ENCODE peak calls at places on chromosomes 3 and 15, in four cellular contexts. One of them, this sample, is unnamed.

GRCh38 chr3:184549793-184550585 is 11.6 kb upstream of the EPHB3 start:
- DNase-seq in GM12878: no peak
- DNase-seq in WTC11: no peak
- DNase-seq in HepG2: no peak
- DNase-seq in this sample: no peak

GRCh38 chr3:51502562-51502910 is 2.7 kb upstream of the DCAF1 start:
- DNase-seq in WTC11: peak
- DNase-seq in HepG2: no peak
- DNase-seq in GM12878: no peak
- DNase-seq in this sample: no peak

GRCh38 chr3:134463676-134464611 is 21.8 kb downstream of the ANAPC13 start:
- DNase-seq in HepG2: no peak
- DNase-seq in GM12878: no peak
- DNase-seq in WTC11: peak
- DNase-seq in this sample: no peak

GRCh38 chr3:146625117-146625775 is 20.1 kb upstream of the PLSCR5 start:
- DNase-seq in GM12878: no peak
- DNase-seq in WTC11: no peak
- DNase-seq in HepG2: no peak
- DNase-seq in this sample: no peak

GRCh38 chr3:145518639-145519038 is 642.3 kb downstream of the PLOD2 start:
- DNase-seq in HepG2: peak
- DNase-seq in GM12878: no peak
- DNase-seq in WTC11: no peak
- DNase-seq in this sample: no peak

GRCh38 chr15:78148392-78149067 is 632 bp upstream of the IDH3A start:
- DNase-seq in HepG2: no peak
- DNase-seq in WTC11: no peak
- DNase-seq in GM12878: no peak
- DNase-seq in this sample: no peak

GRCh38 chr15:74269362-74270035 is 33.4 kb downstream of the CCDC33 start:
- DNase-seq in HepG2: no peak
- DNase-seq in GM12878: no peak
- DNase-seq in WTC11: no peak
- DNase-seq in this sample: no peak

GRCh38 chr3:124053871-124054270 is 61.9 kb upstream of the ROPN1 start:
- DNase-seq in GM12878: no peak
- DNase-seq in HepG2: no peak
- DNase-seq in WTC11: no peak
- DNase-seq in this sample: no peak

GRCh38 chr3:183371672-183371968 is 56.8 kb downstream of the MCF2L2 start:
- DNase-seq in HepG2: no peak
- DNase-seq in GM12878: no peak
- DNase-seq in WTC11: no peak
- DNase-seq in this sample: no peak

GRCh38 chr3:21894459-21895083 is 143.6 kb upstream of the ZNF385D start:
- DNase-seq in WTC11: no peak
- DNase-seq in HepG2: no peak
- DNase-seq in GM12878: no peak
- DNase-seq in this sample: no peak

GRCh38 chr15:98794211-98794610 is 145.9 kb downstream of the IGF1R start:
- DNase-seq in HepG2: no peak
- DNase-seq in WTC11: no peak
- DNase-seq in GM12878: no peak
- DNase-seq in this sample: no peak

GRCh38 chr15:80727196-80727595 is 32.1 kb downstream of the ABHD17C start:
- DNase-seq in HepG2: peak
- DNase-seq in GM12878: no peak
- DNase-seq in WTC11: no peak
- DNase-seq in this sample: no peak

GRCh38 chr3:194396897-194397756 is 1.9 kb downstream of the GP5 start:
- DNase-seq in GM12878: no peak
- DNase-seq in WTC11: peak
- DNase-seq in HepG2: no peak
- DNase-seq in this sample: no peak

DNA sequence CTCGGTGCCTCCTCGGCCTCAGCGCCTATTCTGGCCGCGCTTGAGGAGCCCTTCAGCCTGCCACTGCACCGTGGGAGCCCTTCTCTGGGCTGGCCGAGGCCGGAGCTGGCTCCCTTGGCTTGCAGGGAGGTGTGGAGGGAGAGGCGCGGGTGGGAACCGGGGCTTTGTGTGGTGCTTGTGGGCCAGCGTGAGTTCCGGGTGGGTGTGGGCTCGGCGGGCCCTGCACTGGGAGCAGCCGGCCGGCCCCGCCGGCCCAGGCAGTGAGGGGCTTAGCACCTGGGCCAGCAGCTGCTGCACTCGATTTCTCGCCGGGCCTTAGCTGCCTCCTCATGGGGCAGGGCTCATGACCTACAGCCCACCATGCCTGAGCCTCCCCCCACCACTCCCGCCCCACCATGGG is 26.6 kb upstream of the TRIM42 start:
- DNase-seq in GM12878: no peak
- DNase-seq in WTC11: no peak
- DNase-seq in HepG2: no peak
- DNase-seq in this sample: no peak
- TF ChIP-seq NR2C2 in GM12878: no peak
- TF ChIP-seq NR2C2 in WTC11: no peak
- TF ChIP-seq NR2C2 in HepG2: no peak
- TF ChIP-seq NR2C2 in this sample: no peak

DNA sequence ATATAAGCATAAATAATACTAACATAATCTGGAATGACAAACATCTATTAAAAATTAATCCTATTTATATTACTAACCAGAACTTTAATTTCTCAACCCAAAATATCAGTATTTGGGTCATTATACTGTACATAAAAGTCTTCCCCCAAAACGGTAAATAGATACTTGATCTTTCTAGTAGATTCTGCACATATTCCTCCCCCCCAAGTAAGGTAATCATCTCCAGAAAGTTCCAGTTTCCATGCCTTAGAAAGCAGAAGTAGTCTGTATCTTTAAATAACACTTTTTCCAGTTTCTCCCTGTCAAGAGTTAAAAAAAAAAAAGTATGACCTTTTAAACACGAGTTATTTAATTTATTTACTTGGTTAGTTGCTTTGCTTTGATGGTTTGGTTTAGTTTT is 150.7 kb upstream of the MB21D2 start:
- DNase-seq in HepG2: no peak
- DNase-seq in GM12878: no peak
- DNase-seq in WTC11: no peak
- DNase-seq in this sample: no peak
- TF ChIP-seq NR2C2 in HepG2: no peak
- TF ChIP-seq NR2C2 in GM12878: no peak
- TF ChIP-seq NR2C2 in WTC11: no peak
- TF ChIP-seq NR2C2 in this sample: no peak

GRCh38 chr3:177722386-177722785 is 525.1 kb upstream of the TBL1XR1 start:
- DNase-seq in WTC11: no peak
- DNase-seq in GM12878: no peak
- DNase-seq in HepG2: no peak
- DNase-seq in this sample: no peak

GRCh38 chr3:177725165-177725564 is 527.9 kb upstream of the TBL1XR1 start:
- DNase-seq in GM12878: no peak
- DNase-seq in HepG2: no peak
- DNase-seq in WTC11: no peak
- DNase-seq in this sample: no peak

GRCh38 chr3:177726807-177727206 is 529.5 kb upstream of the TBL1XR1 start:
- DNase-seq in GM12878: no peak
- DNase-seq in WTC11: no peak
- DNase-seq in HepG2: no peak
- DNase-seq in this sample: no peak

GRCh38 chr3:177721864-177722370 is 524.6 kb upstream of the TBL1XR1 start:
- DNase-seq in HepG2: no peak
- DNase-seq in WTC11: no peak
- DNase-seq in GM12878: no peak
- DNase-seq in this sample: no peak

GRCh38 chr3:177724020-177724638 is 526.8 kb upstream of the TBL1XR1 start:
- DNase-seq in HepG2: no peak
- DNase-seq in GM12878: no peak
- DNase-seq in WTC11: no peak
- DNase-seq in this sample: no peak
- TF ChIP-seq NR2C2 in HepG2: no peak
- TF ChIP-seq NR2C2 in GM12878: no peak
- TF ChIP-seq NR2C2 in WTC11: no peak
- TF ChIP-seq NR2C2 in this sample: no peak

GRCh38 chr3:46435327-46435726 is 28.3 kb downstream of the CCRL2 start:
- DNase-seq in GM12878: no peak
- DNase-seq in HepG2: no peak
- DNase-seq in WTC11: no peak
- DNase-seq in this sample: no peak

GRCh38 chr3:46442591-46443530 is 21.8 kb downstream of the LTF start:
- DNase-seq in GM12878: no peak
- DNase-seq in WTC11: no peak
- DNase-seq in HepG2: peak
- DNase-seq in this sample: no peak

GRCh38 chr3:46438831-46439230 is 25.9 kb downstream of the LTF start:
- DNase-seq in HepG2: no peak
- DNase-seq in WTC11: no peak
- DNase-seq in GM12878: no peak
- DNase-seq in this sample: no peak

DNA sequence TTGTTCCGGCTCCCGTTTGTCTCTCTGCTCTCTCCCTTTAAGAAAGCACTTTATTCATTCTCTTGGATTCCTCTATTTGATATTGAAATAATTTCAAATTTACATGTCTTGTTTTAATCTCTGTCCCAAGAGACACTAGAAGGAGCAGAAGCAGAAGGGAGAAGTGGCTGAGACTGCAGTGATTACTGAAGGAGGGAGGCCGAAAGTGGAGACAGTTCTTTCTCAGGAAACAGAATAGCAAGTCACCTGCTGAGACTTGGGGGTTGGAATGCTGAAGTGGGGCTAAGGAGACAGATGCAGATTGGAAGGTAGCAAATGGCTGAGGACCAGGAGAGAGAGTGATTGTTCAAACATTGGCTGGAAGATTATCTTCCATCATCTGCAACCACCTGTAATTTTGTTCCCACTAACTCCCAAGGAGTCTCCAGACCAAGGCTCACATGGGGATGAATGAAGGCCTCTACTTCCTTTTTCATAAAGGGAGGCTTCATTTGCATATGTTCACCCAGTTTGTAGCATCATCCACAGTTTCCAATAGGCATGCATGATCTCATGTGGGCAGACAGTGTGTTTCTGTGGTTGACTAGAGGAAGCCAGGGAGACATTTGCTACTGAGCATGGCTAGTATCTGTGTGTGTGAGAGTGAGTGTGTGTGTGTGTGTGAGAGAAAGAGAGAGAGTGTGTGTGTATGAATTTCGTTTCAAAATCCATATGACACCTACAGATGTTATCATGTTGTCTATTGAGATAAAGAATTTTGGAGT is 24.0 kb downstream of the LTF start:
- DNase-seq in HepG2: no peak
- DNase-seq in WTC11: no peak
- DNase-seq in GM12878: peak
- DNase-seq in this sample: no peak
- TF ChIP-seq NR2C2 in HepG2: no peak
- TF ChIP-seq NR2C2 in WTC11: no peak
- TF ChIP-seq NR2C2 in GM12878: no peak
- TF ChIP-seq NR2C2 in this sample: no peak

GRCh38 chr15:57548835-57549234 is 42.9 kb upstream of the MYZAP start:
- DNase-seq in WTC11: no peak
- DNase-seq in HepG2: no peak
- DNase-seq in GM12878: no peak
- DNase-seq in this sample: no peak
- TF ChIP-seq NR2C2 in WTC11: no peak
- TF ChIP-seq NR2C2 in HepG2: no peak
- TF ChIP-seq NR2C2 in GM12878: no peak
- TF ChIP-seq NR2C2 in this sample: no peak

DNA sequence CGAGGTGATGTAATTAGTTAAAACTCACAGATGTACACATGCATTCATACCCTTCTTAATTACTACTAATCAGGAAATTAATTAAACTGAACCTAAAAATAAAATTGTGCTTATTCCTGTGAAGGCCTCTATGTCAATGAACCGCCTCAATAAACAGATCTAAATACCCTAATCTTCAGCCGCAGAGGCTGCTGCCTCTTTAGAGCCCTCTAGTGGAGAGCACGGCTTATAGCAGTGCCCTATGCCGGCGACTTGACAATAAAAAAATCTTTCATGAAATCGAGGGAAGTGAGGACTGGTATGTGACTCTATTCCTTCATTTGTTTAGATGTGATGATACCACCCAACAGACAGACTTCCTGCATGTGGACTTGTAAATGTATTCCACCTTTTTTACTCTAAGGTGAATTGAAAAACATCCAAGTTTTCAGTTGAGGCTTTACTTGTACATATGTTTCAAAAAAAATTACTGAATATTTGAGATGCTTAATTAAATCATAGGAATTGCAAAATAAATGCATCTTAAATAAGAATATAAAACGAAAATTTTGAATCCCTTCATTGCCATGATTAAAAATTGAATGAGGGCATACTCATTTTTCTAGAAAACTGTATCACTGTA is 8.3 kb upstream of the EPHA3 start:
- DNase-seq in WTC11: peak
- DNase-seq in HepG2: peak
- DNase-seq in GM12878: no peak
- DNase-seq in this sample: peak
- TF ChIP-seq NR2C2 in WTC11: no peak
- TF ChIP-seq NR2C2 in HepG2: no peak
- TF ChIP-seq NR2C2 in GM12878: no peak
- TF ChIP-seq NR2C2 in this sample: no peak

DNA sequence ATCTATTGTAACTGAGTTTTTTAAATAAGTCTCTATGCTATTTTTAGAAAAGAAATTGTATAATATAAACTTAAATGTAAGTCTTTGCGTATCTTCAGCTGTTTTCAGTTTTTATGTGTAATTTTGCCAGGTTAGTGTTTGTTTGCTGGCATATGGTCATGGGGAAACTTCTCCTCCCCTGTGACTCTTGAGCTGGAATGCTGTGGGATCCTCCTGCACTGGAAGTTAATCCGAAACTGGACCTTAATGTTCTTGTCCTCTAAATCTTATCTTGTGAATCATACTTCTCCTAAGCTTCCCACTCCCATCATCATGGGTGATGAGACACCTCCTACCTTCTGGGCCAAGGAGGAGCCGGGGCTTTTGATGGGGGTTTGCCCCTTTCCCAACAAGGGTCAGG is 52.4 kb upstream of the CHST2 start:
- DNase-seq in GM12878: no peak
- DNase-seq in WTC11: no peak
- DNase-seq in HepG2: no peak
- DNase-seq in this sample: no peak
- TF ChIP-seq NR2C2 in GM12878: no peak
- TF ChIP-seq NR2C2 in WTC11: no peak
- TF ChIP-seq NR2C2 in HepG2: no peak
- TF ChIP-seq NR2C2 in this sample: no peak

GRCh38 chr15:62165793-62166380 is 802 bp upstream of the C2CD4B start:
- DNase-seq in WTC11: no peak
- DNase-seq in HepG2: no peak
- DNase-seq in GM12878: no peak
- DNase-seq in this sample: no peak
- TF ChIP-seq NR2C2 in WTC11: no peak
- TF ChIP-seq NR2C2 in HepG2: no peak
- TF ChIP-seq NR2C2 in GM12878: no peak
- TF ChIP-seq NR2C2 in this sample: no peak

This sample was measured in K562.